ENCODE peak calls at places on chromosome 12, in five cellular contexts. Z is epithelial cell of esophagus; R is activated T-cell treated with anti-CD3 and anti-CD28 coated beads, Interleukin-2, amount 50 U/mL, for 1 hour; W is A673; Y is NCI-H2029. D is an unnamed sample.

GRCh38 chr12:46523863-46524770 is 151.5 kb upstream of the SLC38A2 start:
- DNase-seq in Z (peak), R (peak), W (no peak), Y (no peak), D (no peak)

GRCh38 chr12:106037524-106038298 is 101.0 kb downstream of the NUAK1 start:
- DNase-seq in Z (no peak), R (no peak), W (no peak), Y (no peak), D (no peak)

GRCh38 chr12:100346660-100347059 is 10.2 kb upstream of the SLC17A8 start:
- DNase-seq in Z (no peak), R (no peak), W (peak), Y (peak), D (no peak)

GRCh38 chr12:103771466-103771865 is 69.6 kb downstream of the NT5DC3 start:
- DNase-seq in Z (peak), R (no peak), W (peak), Y (no peak), D (no peak)

GRCh38 chr12:76866726-76867125 is 12.1 kb downstream of the CSRP2 start:
- DNase-seq in Z (no peak), R (no peak), W (no peak), Y (no peak), D (no peak)

GRCh38 chr12:9404031-9404430 is 195.8 kb upstream of the PZP start:
- DNase-seq in Z (no peak), R (no peak), W (no peak), Y (no peak), D (no peak)

GRCh38 chr12:46370792-46371717 is 1.5 kb downstream of the SLC38A2 start:
- DNase-seq in Z (peak), R (peak), W (peak), Y (peak), D (peak)

GRCh38 chr12:46788247-46788887 is 37.4 kb downstream of the SLC38A4 start:
- DNase-seq in Z (peak), R (no peak), W (no peak), Y (no peak), D (no peak)

GRCh38 chr12:111578276-111578970 is 20.7 kb downstream of the ATXN2 start:
- DNase-seq in Z (peak), R (no peak), W (no peak), Y (no peak), D (no peak)

GRCh38 chr12:49014547-49014946 is 4.0 kb downstream of the PRKAG1 start:
- DNase-seq in Z (peak), R (no peak), W (no peak), Y (no peak), D (no peak)

GRCh38 chr12:26028953-26029740 is 70.7 kb downstream of the RASSF8 start:
- DNase-seq in Z (peak), R (no peak), W (peak), Y (peak), D (no peak)

GRCh38 chr12:1932264-1932777 is 13.9 kb upstream of the CACNA2D4 start:
- DNase-seq in Z (no peak), R (no peak), W (no peak), Y (no peak), D (peak)

GRCh38 chr12:132824053-132824452 is 4.6 kb downstream of the GOLGA3 start:
- DNase-seq in Z (peak), R (no peak), W (no peak), Y (no peak), D (no peak)

GRCh38 chr12:65364021-65364420 is 85.5 kb downstream of the MSRB3 start:
- DNase-seq in Z (no peak), R (no peak), W (no peak), Y (no peak), D (no peak)